ENCODE peak calls at places on chromosomes 16 and 17, in ten cellular contexts. Y is brain pericyte; U is activated CD8-positive, alpha-beta T cell treated with anti-CD3 and anti-CD28 coated beads, Interleukin-2, amount 10 ng/mL, durations not matched to agents 7 days and 5 days; O is PC-3; F is nephron progenitor cell; C is dermis blood vessel endothelial cell; Z is skeletal muscle cell; I is ELF-1; Q is astrocyte of the hippocampus; L is SJCRH30. K is an unnamed sample.

GRCh38 chr16:53614346-53614745 is 89.3 kb downstream of the RPGRIP1L start:
- DNase-seq in C (peak), Z (no peak), I (no peak), L (no peak), Y (no peak), U (no peak), F (no peak), O (no peak), Q (peak), K (no peak)

GRCh38 chr17:38702900-38703741 is 2.0 kb upstream of the MLLT6 start:
- DNase-seq in O (peak), Z (no peak), I (no peak), Q (no peak), C (no peak), U (peak), Y (no peak), L (no peak), F (peak), K (peak)

GRCh38 chr17:33291248-33292183 is 1.6 kb downstream of the ASIC2 start:
- DNase-seq in F (peak), Z (no peak), L (no peak), C (peak), U (no peak), O (no peak), Q (peak), Y (no peak), I (peak), K (no peak)

GRCh38 chr17:71188811-71189492 is 931.9 kb upstream of the SOX9 start:
- DNase-seq in O (peak), L (no peak), I (no peak), Y (no peak), Q (peak), F (no peak), Z (peak), C (no peak), U (no peak), K (no peak)

GRCh38 chr17:1865252-1866037 is 35.6 kb downstream of the RPA1 start:
- DNase-seq in I (peak), O (peak), L (peak), F (no peak), Y (no peak), Z (no peak), U (peak), C (peak), Q (peak), K (peak)

GRCh38 chr16:55735120-55735781 is 79.5 kb downstream of the SLC6A2 start:
- DNase-seq in C (no peak), O (no peak), I (no peak), F (no peak), U (no peak), Y (no peak), Q (no peak), Z (no peak), L (no peak), K (no peak)

GRCh38 chr17:82913304-82914043 is 73.7 kb upstream of the ZNF750 start:
- DNase-seq in F (no peak), I (peak), Q (peak), L (peak), Z (no peak), U (no peak), Y (no peak), O (peak), C (peak), K (no peak)

GRCh38 chr17:9224485-9224884 is 203.2 kb downstream of the NTN1 start:
- DNase-seq in U (no peak), L (no peak), Y (no peak), Z (no peak), F (no peak), I (no peak), O (no peak), C (no peak), Q (no peak), K (no peak)

GRCh38 chr17:63447688-63448005 is 1.5 kb upstream of the CYB561 start:
- DNase-seq in Y (no peak), Z (no peak), Q (no peak), U (no peak), F (no peak), I (no peak), L (no peak), O (no peak), C (peak), K (no peak)

GRCh38 chr16:23847938-23848337 is 12.2 kb downstream of the PRKCB start:
- DNase-seq in Y (no peak), Z (no peak), O (no peak), L (no peak), C (no peak), Q (no peak), I (no peak), F (no peak), U (peak), K (peak)

GRCh38 chr17:64423881-64424280 is 25.0 kb upstream of the MILR1 start:
- DNase-seq in Y (no peak), I (no peak), L (no peak), Q (no peak), F (no peak), C (no peak), O (peak), U (no peak), Z (no peak), K (no peak)

GRCh38 chr17:40542562-40543411 is 22.5 kb downstream of the CCR7 start:
- DNase-seq in O (no peak), U (peak), Y (peak), Q (peak), I (no peak), F (no peak), C (peak), L (peak), Z (peak), K (peak)

GRCh38 chr17:21300601-21301571 is 16.4 kb downstream of the MAP2K3 start:
- DNase-seq in O (no peak), U (no peak), L (no peak), I (no peak), C (no peak), Q (no peak), Y (no peak), F (no peak), Z (no peak), K (no peak)

GRCh38 chr16:84985079-84986065 is 26.0 kb downstream of the ZDHHC7 start:
- DNase-seq in F (no peak), Y (no peak), L (no peak), I (no peak), Z (peak), C (no peak), U (no peak), Q (peak), O (peak), K (no peak)

GRCh38 chr16:75372236-75372856 is 61.0 kb downstream of the CFDP1 start:
- DNase-seq in Z (peak), Y (no peak), F (no peak), C (no peak), O (no peak), L (no peak), U (no peak), I (no peak), Q (peak), K (no peak)

GRCh38 chr17:30793282-30793977 is 31.1 kb downstream of the CRLF3 start:
- DNase-seq in U (peak), Q (no peak), F (no peak), L (no peak), Z (no peak), O (no peak), C (no peak), Y (no peak), I (no peak), K (no peak)

GRCh38 chr16:87722590-87723223 is 43.1 kb downstream of the KLHDC4 start:
- DNase-seq in L (no peak), C (no peak), F (no peak), Y (no peak), Z (no peak), Q (no peak), O (no peak), I (no peak), U (no peak), K (no peak)

GRCh38 chr17:57930239-57930638 is 25.0 kb downstream of the CUEDC1 start:
- DNase-seq in Q (no peak), I (no peak), O (no peak), Z (no peak), C (no peak), L (no peak), U (no peak), F (no peak), Y (no peak), K (no peak)

GRCh38 chr16:17469011-17469741 is 1.6 kb downstream of the XYLT1 start:
- DNase-seq in U (no peak), I (no peak), Q (peak), O (no peak), C (no peak), F (no peak), Z (peak), L (no peak), Y (no peak), K (no peak)

GRCh38 chr17:78524870-78525510 is 52.2 kb downstream of the DNAH17 start:
- DNase-seq in O (no peak), Z (no peak), L (no peak), F (no peak), U (no peak), Y (no peak), Q (no peak), C (no peak), I (no peak), K (no peak)

GRCh38 chr16:3580686-3581085 is 3.5 kb upstream of the NLRC3 start:
- DNase-seq in C (no peak), Z (peak), L (peak), I (no peak), U (no peak), O (no peak), Y (no peak), Q (peak), F (no peak), K (no peak)

GRCh38 chr16:62036807-62037135 is 533 bp upstream of the CDH8 start:
- DNase-seq in O (no peak), C (no peak), I (peak), U (no peak), L (no peak), Q (no peak), F (peak), Z (no peak), Y (no peak), K (no peak)

GRCh38 chr16:90046971-90047713 is 27.9 kb upstream of the DBNDD1 start:
- DNase-seq in Z (no peak), Y (no peak), L (peak), C (peak), Q (peak), O (no peak), U (no peak), I (peak), F (peak), K (no peak)

K was measured in GM20000.